ENCODE peak calls at places on chromosomes 11 and 22, in six cellular contexts. One of them, this sample, is unnamed.

GRCh38 chr11:60872952-60873524 is 5.7 kb downstream of the ZP1 start:
- DNase-seq in sigmoid colon: peak
- DNase-seq in CD8-positive, alpha-beta memory T cell: no peak
- DNase-seq in A549: no peak
- DNase-seq in thoracic aorta: no peak
- DNase-seq in AG09309: peak
- DNase-seq in this sample: no peak

GRCh38 chr22:38213319-38214247 is 11.8 kb downstream of the MAFF start:
- DNase-seq in sigmoid colon: no peak
- DNase-seq in A549: no peak
- DNase-seq in CD8-positive, alpha-beta memory T cell: no peak
- DNase-seq in AG09309: no peak
- DNase-seq in thoracic aorta: no peak
- DNase-seq in this sample: no peak

GRCh38 chr11:110763249-110764011 is 51.2 kb upstream of the ARHGAP20 start:
- DNase-seq in sigmoid colon: no peak
- DNase-seq in AG09309: peak
- DNase-seq in A549: no peak
- DNase-seq in thoracic aorta: no peak
- DNase-seq in CD8-positive, alpha-beta memory T cell: no peak
- DNase-seq in this sample: no peak

GRCh38 chr11:13786688-13787087 is 118.2 kb downstream of the FAR1 start:
- DNase-seq in sigmoid colon: no peak
- DNase-seq in AG09309: no peak
- DNase-seq in A549: no peak
- DNase-seq in CD8-positive, alpha-beta memory T cell: no peak
- DNase-seq in thoracic aorta: no peak
- DNase-seq in this sample: no peak

GRCh38 chr11:126012852-126013251 is 49.8 kb downstream of the CDON start:
- DNase-seq in thoracic aorta: no peak
- DNase-seq in CD8-positive, alpha-beta memory T cell: no peak
- DNase-seq in sigmoid colon: no peak
- DNase-seq in AG09309: no peak
- DNase-seq in A549: no peak
- DNase-seq in this sample: no peak

GRCh38 chr22:35426801-35427140 is 26.8 kb downstream of the MCM5 start:
- DNase-seq in AG09309: no peak
- DNase-seq in thoracic aorta: no peak
- DNase-seq in sigmoid colon: no peak
- DNase-seq in CD8-positive, alpha-beta memory T cell: no peak
- DNase-seq in A549: no peak
- DNase-seq in this sample: no peak

GRCh38 chr11:44949160-44950035 is 1.3 kb downstream of the TP53I11 start:
- DNase-seq in sigmoid colon: no peak
- DNase-seq in CD8-positive, alpha-beta memory T cell: peak
- DNase-seq in thoracic aorta: no peak
- DNase-seq in A549: peak
- DNase-seq in AG09309: no peak
- DNase-seq in this sample: peak

GRCh38 chr11:78595431-78596130 is 20.9 kb upstream of the NARS2 start:
- DNase-seq in sigmoid colon: no peak
- DNase-seq in A549: no peak
- DNase-seq in thoracic aorta: no peak
- DNase-seq in CD8-positive, alpha-beta memory T cell: no peak
- DNase-seq in AG09309: no peak
- DNase-seq in this sample: no peak

GRCh38 chr22:49323751-49324415 is 503.8 kb downstream of the BRD1 start:
- DNase-seq in A549: no peak
- DNase-seq in CD8-positive, alpha-beta memory T cell: no peak
- DNase-seq in thoracic aorta: no peak
- DNase-seq in sigmoid colon: no peak
- DNase-seq in AG09309: no peak
- DNase-seq in this sample: no peak

GRCh38 chr11:22976146-22976545 is 115.9 kb upstream of the CCDC179 start:
- DNase-seq in thoracic aorta: no peak
- DNase-seq in CD8-positive, alpha-beta memory T cell: no peak
- DNase-seq in sigmoid colon: no peak
- DNase-seq in A549: no peak
- DNase-seq in AG09309: no peak
- DNase-seq in this sample: no peak

GRCh38 chr11:77058900-77059299 is 7.9 kb upstream of the CAPN5 start:
- DNase-seq in A549: no peak
- DNase-seq in AG09309: no peak
- DNase-seq in thoracic aorta: no peak
- DNase-seq in CD8-positive, alpha-beta memory T cell: no peak
- DNase-seq in sigmoid colon: no peak
- DNase-seq in this sample: no peak

GRCh38 chr11:131883332-131883731 is 512.9 kb downstream of the NTM start:
- DNase-seq in A549: no peak
- DNase-seq in AG09309: no peak
- DNase-seq in thoracic aorta: no peak
- DNase-seq in sigmoid colon: no peak
- DNase-seq in CD8-positive, alpha-beta memory T cell: no peak
- DNase-seq in this sample: no peak

GRCh38 chr11:27468209-27468608 is 4.4 kb downstream of the LGR4 start:
- DNase-seq in AG09309: peak
- DNase-seq in thoracic aorta: no peak
- DNase-seq in A549: no peak
- DNase-seq in CD8-positive, alpha-beta memory T cell: no peak
- DNase-seq in sigmoid colon: no peak
- DNase-seq in this sample: no peak

GRCh38 chr11:10162222-10162621 is 131.8 kb downstream of the SBF2 start:
- DNase-seq in thoracic aorta: no peak
- DNase-seq in AG09309: no peak
- DNase-seq in sigmoid colon: no peak
- DNase-seq in A549: no peak
- DNase-seq in CD8-positive, alpha-beta memory T cell: no peak
- DNase-seq in this sample: no peak

GRCh38 chr11:10160350-10160749 is 133.7 kb downstream of the SBF2 start:
- DNase-seq in AG09309: no peak
- DNase-seq in sigmoid colon: no peak
- DNase-seq in CD8-positive, alpha-beta memory T cell: no peak
- DNase-seq in A549: no peak
- DNase-seq in thoracic aorta: no peak
- DNase-seq in this sample: no peak

GRCh38 chr11:10164621-10165020 is 129.4 kb downstream of the SBF2 start:
- DNase-seq in sigmoid colon: no peak
- DNase-seq in A549: no peak
- DNase-seq in CD8-positive, alpha-beta memory T cell: no peak
- DNase-seq in AG09309: no peak
- DNase-seq in thoracic aorta: no peak
- DNase-seq in this sample: no peak
- H3K4me3 ChIP-seq in sigmoid colon: no peak
- H3K4me3 ChIP-seq in A549: no peak
- H3K4me3 ChIP-seq in CD8-positive, alpha-beta memory T cell: no peak
- H3K4me3 ChIP-seq in AG09309: no peak
- H3K4me3 ChIP-seq in thoracic aorta: no peak
- H3K4me3 ChIP-seq in this sample: no peak

GRCh38 chr22:28893810-28894209 is 10.4 kb downstream of the ZNRF3 start:
- DNase-seq in thoracic aorta: no peak
- DNase-seq in CD8-positive, alpha-beta memory T cell: no peak
- DNase-seq in AG09309: no peak
- DNase-seq in sigmoid colon: peak
- DNase-seq in A549: no peak
- DNase-seq in this sample: no peak

GRCh38 chr22:28894320-28894719 is 10.9 kb downstream of the ZNRF3 start:
- DNase-seq in AG09309: no peak
- DNase-seq in thoracic aorta: no peak
- DNase-seq in sigmoid colon: no peak
- DNase-seq in A549: no peak
- DNase-seq in CD8-positive, alpha-beta memory T cell: no peak
- DNase-seq in this sample: no peak

GRCh38 chr22:28891156-28891733 is 7.9 kb downstream of the ZNRF3 start:
- DNase-seq in AG09309: no peak
- DNase-seq in A549: no peak
- DNase-seq in sigmoid colon: peak
- DNase-seq in thoracic aorta: no peak
- DNase-seq in CD8-positive, alpha-beta memory T cell: no peak
- DNase-seq in this sample: no peak

GRCh38 chr22:28894793-28895192 is 11.4 kb downstream of the ZNRF3 start:
- DNase-seq in sigmoid colon: peak
- DNase-seq in CD8-positive, alpha-beta memory T cell: no peak
- DNase-seq in A549: no peak
- DNase-seq in thoracic aorta: no peak
- DNase-seq in AG09309: no peak
- DNase-seq in this sample: no peak

GRCh38 chr22:28892175-28892731 is 8.9 kb downstream of the ZNRF3 start:
- DNase-seq in A549: no peak
- DNase-seq in thoracic aorta: no peak
- DNase-seq in sigmoid colon: peak
- DNase-seq in AG09309: no peak
- DNase-seq in CD8-positive, alpha-beta memory T cell: no peak
- DNase-seq in this sample: no peak
- H3K4me3 ChIP-seq in A549: no peak
- H3K4me3 ChIP-seq in thoracic aorta: no peak
- H3K4me3 ChIP-seq in sigmoid colon: no peak
- H3K4me3 ChIP-seq in AG09309: no peak
- H3K4me3 ChIP-seq in CD8-positive, alpha-beta memory T cell: no peak
- H3K4me3 ChIP-seq in this sample: no peak

GRCh38 chr11:47387944-47388696 is 9.8 kb upstream of the SPI1 start:
- DNase-seq in sigmoid colon: no peak
- DNase-seq in A549: no peak
- DNase-seq in CD8-positive, alpha-beta memory T cell: no peak
- DNase-seq in thoracic aorta: no peak
- DNase-seq in AG09309: no peak
- DNase-seq in this sample: no peak
- H3K4me3 ChIP-seq in sigmoid colon: no peak
- H3K4me3 ChIP-seq in A549: no peak
- H3K4me3 ChIP-seq in CD8-positive, alpha-beta memory T cell: no peak
- H3K4me3 ChIP-seq in thoracic aorta: no peak
- H3K4me3 ChIP-seq in AG09309: no peak
- H3K4me3 ChIP-seq in this sample: no peak

DNA sequence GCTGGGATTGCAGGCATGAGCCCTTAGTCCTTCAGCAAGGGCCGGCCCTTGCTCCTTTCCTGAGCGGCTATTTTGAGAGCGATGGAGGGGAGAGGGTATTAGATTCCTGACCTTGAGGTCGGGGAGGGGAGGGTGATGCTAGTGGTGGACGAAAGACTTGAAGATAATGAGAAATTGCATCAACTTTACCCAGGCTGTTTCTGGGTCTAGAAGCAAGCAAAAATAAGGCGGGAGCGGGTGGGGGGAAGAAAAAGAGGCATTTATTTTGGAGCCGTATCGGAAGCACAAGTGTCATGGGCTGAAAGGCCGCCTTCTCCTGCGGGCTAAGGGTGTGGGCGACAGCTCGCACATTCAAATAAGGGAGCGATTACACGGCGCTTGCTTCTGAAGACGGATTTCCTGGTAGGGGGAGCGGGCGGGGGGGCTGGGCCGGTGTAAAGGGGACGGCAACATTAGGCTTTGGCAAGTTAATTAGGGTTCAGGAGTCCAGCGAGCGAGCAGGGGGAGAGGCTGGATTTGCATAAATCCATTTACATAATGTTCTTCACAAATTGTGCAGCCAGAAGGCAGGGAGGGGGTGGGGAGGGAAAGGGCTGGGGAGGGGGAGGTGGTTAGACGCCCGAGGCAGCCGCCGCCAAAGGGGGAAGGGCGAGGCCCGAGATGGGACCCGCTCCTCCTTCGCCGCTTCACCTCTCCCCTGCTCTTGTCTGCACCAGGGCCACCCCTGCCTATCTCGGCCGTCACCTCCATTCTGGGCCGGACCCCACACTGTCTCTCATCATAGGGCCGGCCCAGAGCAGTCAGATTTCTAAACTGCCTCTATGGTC is 245.9 kb downstream of the MIAT start:
- DNase-seq in CD8-positive, alpha-beta memory T cell: no peak
- DNase-seq in sigmoid colon: no peak
- DNase-seq in A549: no peak
- DNase-seq in AG09309: no peak
- DNase-seq in thoracic aorta: no peak
- DNase-seq in this sample: no peak
- H3K4me3 ChIP-seq in CD8-positive, alpha-beta memory T cell: no peak
- H3K4me3 ChIP-seq in sigmoid colon: peak
- H3K4me3 ChIP-seq in A549: no peak
- H3K4me3 ChIP-seq in AG09309: no peak
- H3K4me3 ChIP-seq in thoracic aorta: no peak
- H3K4me3 ChIP-seq in this sample: no peak

DNA sequence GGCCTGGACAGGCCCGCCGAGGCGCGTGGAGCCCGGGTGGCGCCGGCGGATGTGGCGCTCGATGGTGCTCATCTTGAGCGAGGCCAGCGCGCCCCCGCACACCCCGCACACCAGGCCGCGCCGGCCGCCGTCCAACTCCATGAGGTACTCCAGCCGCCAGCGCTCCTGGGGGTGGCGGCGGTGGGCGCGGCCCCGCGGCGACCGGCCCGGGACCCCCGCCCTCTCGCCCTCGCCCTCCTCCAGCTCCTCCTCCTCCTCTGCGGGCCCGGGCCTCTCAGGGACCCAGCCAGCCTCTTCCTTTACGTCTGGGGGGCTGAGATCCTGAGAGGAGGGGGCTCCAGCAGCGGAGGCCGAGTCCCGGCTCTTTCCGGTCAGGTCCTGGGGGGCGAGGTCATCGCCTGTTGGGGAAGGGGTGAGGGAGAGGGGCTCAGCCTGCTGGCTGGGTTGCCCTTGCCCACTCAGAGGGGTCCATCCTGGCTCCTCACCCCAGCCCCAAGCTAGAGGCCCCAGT is 4.3 kb downstream of the ZFTA start:
- DNase-seq in A549: no peak
- DNase-seq in AG09309: no peak
- DNase-seq in sigmoid colon: peak
- DNase-seq in thoracic aorta: no peak
- DNase-seq in CD8-positive, alpha-beta memory T cell: no peak
- DNase-seq in this sample: no peak
- H3K4me3 ChIP-seq in A549: no peak
- H3K4me3 ChIP-seq in AG09309: no peak
- H3K4me3 ChIP-seq in sigmoid colon: peak
- H3K4me3 ChIP-seq in thoracic aorta: no peak
- H3K4me3 ChIP-seq in CD8-positive, alpha-beta memory T cell: no peak
- H3K4me3 ChIP-seq in this sample: no peak

GRCh38 chr11:7675640-7676039 is 2.3 kb upstream of the CYB5R2 start:
- DNase-seq in AG09309: no peak
- DNase-seq in CD8-positive, alpha-beta memory T cell: no peak
- DNase-seq in sigmoid colon: no peak
- DNase-seq in thoracic aorta: no peak
- DNase-seq in A549: no peak
- DNase-seq in this sample: no peak

GRCh38 chr11:7671807-7672206 is 1.5 kb downstream of the CYB5R2 start:
- DNase-seq in thoracic aorta: no peak
- DNase-seq in AG09309: no peak
- DNase-seq in CD8-positive, alpha-beta memory T cell: no peak
- DNase-seq in sigmoid colon: no peak
- DNase-seq in A549: no peak
- DNase-seq in this sample: no peak

GRCh38 chr11:7672960-7673723 is at the start of gene CYB5R2:
- DNase-seq in AG09309: no peak
- DNase-seq in thoracic aorta: peak
- DNase-seq in A549: peak
- DNase-seq in sigmoid colon: peak
- DNase-seq in CD8-positive, alpha-beta memory T cell: no peak
- DNase-seq in this sample: no peak

GRCh38 chr11:7672276-7672959 is 882 bp downstream of the CYB5R2 start:
- DNase-seq in sigmoid colon: no peak
- DNase-seq in AG09309: no peak
- DNase-seq in thoracic aorta: no peak
- DNase-seq in CD8-positive, alpha-beta memory T cell: no peak
- DNase-seq in A549: no peak
- DNase-seq in this sample: no peak

GRCh38 chr11:7673724-7674434 is 579 bp upstream of the CYB5R2 start:
- DNase-seq in AG09309: no peak
- DNase-seq in A549: no peak
- DNase-seq in thoracic aorta: no peak
- DNase-seq in CD8-positive, alpha-beta memory T cell: no peak
- DNase-seq in sigmoid colon: peak
- DNase-seq in this sample: no peak
- H3K4me3 ChIP-seq in AG09309: peak
- H3K4me3 ChIP-seq in A549: peak
- H3K4me3 ChIP-seq in thoracic aorta: peak
- H3K4me3 ChIP-seq in CD8-positive, alpha-beta memory T cell: no peak
- H3K4me3 ChIP-seq in sigmoid colon: peak
- H3K4me3 ChIP-seq in this sample: no peak

GRCh38 chr11:63536669-63537292 is at the start of gene PLAAT4:
- DNase-seq in thoracic aorta: no peak
- DNase-seq in sigmoid colon: peak
- DNase-seq in CD8-positive, alpha-beta memory T cell: peak
- DNase-seq in A549: no peak
- DNase-seq in AG09309: no peak
- DNase-seq in this sample: peak
- H3K4me3 ChIP-seq in thoracic aorta: peak
- H3K4me3 ChIP-seq in sigmoid colon: peak
- H3K4me3 ChIP-seq in CD8-positive, alpha-beta memory T cell: peak
- H3K4me3 ChIP-seq in A549: no peak
- H3K4me3 ChIP-seq in AG09309: peak
- H3K4me3 ChIP-seq in this sample: peak